ENCODE peak calls at places on chromosomes 4 and X, in ten cellular contexts. One of them, this sample, is unnamed.

GRCh38 chr4:185755451-185755850 is 56.5 kb downstream of the SORBS2 start:
- DNase-seq in progenitor cell of endocrine pancreas: no peak
- DNase-seq in B cell: no peak
- DNase-seq in GM12865: no peak
- DNase-seq in A549: no peak
- DNase-seq in right lobe of liver: no peak
- DNase-seq in GM06990: no peak
- DNase-seq in tibial nerve: no peak
- DNase-seq in GM10248: no peak
- DNase-seq in prostate gland: no peak
- DNase-seq in this sample: no peak

GRCh38 chrX:128714425-128714824 is 662.2 kb upstream of the ACTRT1 start:
- DNase-seq in prostate gland: no peak
- DNase-seq in GM06990: no peak
- DNase-seq in B cell: no peak
- DNase-seq in right lobe of liver: peak
- DNase-seq in tibial nerve: no peak
- DNase-seq in GM12865: no peak
- DNase-seq in progenitor cell of endocrine pancreas: no peak
- DNase-seq in A549: no peak
- DNase-seq in GM10248: no peak
- DNase-seq in this sample: no peak

GRCh38 chrX:39730671-39731389 is 366.9 kb downstream of the BCOR start:
- DNase-seq in GM12865: peak
- DNase-seq in A549: peak
- DNase-seq in GM10248: peak
- DNase-seq in right lobe of liver: peak
- DNase-seq in progenitor cell of endocrine pancreas: no peak
- DNase-seq in tibial nerve: peak
- DNase-seq in GM06990: peak
- DNase-seq in B cell: peak
- DNase-seq in prostate gland: peak
- DNase-seq in this sample: peak

GRCh38 chr4:186192068-186192751 is 843 bp downstream of the CYP4V2 start:
- DNase-seq in prostate gland: peak
- DNase-seq in GM06990: no peak
- DNase-seq in GM12865: peak
- DNase-seq in tibial nerve: no peak
- DNase-seq in GM10248: no peak
- DNase-seq in B cell: no peak
- DNase-seq in A549: no peak
- DNase-seq in right lobe of liver: peak
- DNase-seq in progenitor cell of endocrine pancreas: no peak
- DNase-seq in this sample: peak

GRCh38 chrX:155406429-155406828 is 24.5 kb downstream of the F8A2 start:
- DNase-seq in A549: no peak
- DNase-seq in right lobe of liver: no peak
- DNase-seq in B cell: no peak
- DNase-seq in tibial nerve: no peak
- DNase-seq in GM10248: no peak
- DNase-seq in progenitor cell of endocrine pancreas: no peak
- DNase-seq in GM12865: no peak
- DNase-seq in GM06990: no peak
- DNase-seq in prostate gland: no peak
- DNase-seq in this sample: no peak

GRCh38 chrX:119067023-119067739 is 5.6 kb upstream of the CT47C1 start:
- DNase-seq in prostate gland: peak
- DNase-seq in GM12865: peak
- DNase-seq in progenitor cell of endocrine pancreas: peak
- DNase-seq in GM06990: no peak
- DNase-seq in GM10248: peak
- DNase-seq in B cell: peak
- DNase-seq in tibial nerve: peak
- DNase-seq in right lobe of liver: no peak
- DNase-seq in A549: peak
- DNase-seq in this sample: no peak

GRCh38 chr4:156195914-156196313 is 242.2 kb upstream of the CTSO start:
- DNase-seq in GM10248: peak
- DNase-seq in B cell: no peak
- DNase-seq in A549: no peak
- DNase-seq in GM12865: peak
- DNase-seq in right lobe of liver: no peak
- DNase-seq in prostate gland: no peak
- DNase-seq in GM06990: peak
- DNase-seq in progenitor cell of endocrine pancreas: no peak
- DNase-seq in tibial nerve: no peak
- DNase-seq in this sample: no peak

GRCh38 chr4:577499-578450 is 1.7 kb upstream of the TMEM271 start:
- DNase-seq in GM06990: no peak
- DNase-seq in prostate gland: no peak
- DNase-seq in right lobe of liver: no peak
- DNase-seq in A549: no peak
- DNase-seq in GM10248: no peak
- DNase-seq in B cell: no peak
- DNase-seq in GM12865: no peak
- DNase-seq in tibial nerve: no peak
- DNase-seq in progenitor cell of endocrine pancreas: no peak
- DNase-seq in this sample: no peak

GRCh38 chr4:88697588-88698329 is at the start of gene NAP1L5:
- DNase-seq in B cell: peak
- DNase-seq in prostate gland: peak
- DNase-seq in progenitor cell of endocrine pancreas: peak
- DNase-seq in GM06990: peak
- DNase-seq in GM12865: peak
- DNase-seq in A549: peak
- DNase-seq in tibial nerve: peak
- DNase-seq in GM10248: peak
- DNase-seq in right lobe of liver: peak
- DNase-seq in this sample: no peak

GRCh38 chr4:3070709-3071500 is 3.4 kb downstream of the HTT-AS start:
- DNase-seq in prostate gland: no peak
- DNase-seq in GM12865: no peak
- DNase-seq in right lobe of liver: no peak
- DNase-seq in A549: no peak
- DNase-seq in GM06990: no peak
- DNase-seq in B cell: no peak
- DNase-seq in tibial nerve: no peak
- DNase-seq in progenitor cell of endocrine pancreas: no peak
- DNase-seq in GM10248: no peak
- DNase-seq in this sample: no peak

GRCh38 chr4:184382189-184382846 is 92.0 kb downstream of the IRF2 start:
- DNase-seq in tibial nerve: no peak
- DNase-seq in GM12865: peak
- DNase-seq in progenitor cell of endocrine pancreas: no peak
- DNase-seq in right lobe of liver: no peak
- DNase-seq in B cell: peak
- DNase-seq in prostate gland: no peak
- DNase-seq in GM06990: no peak
- DNase-seq in A549: no peak
- DNase-seq in GM10248: peak
- DNase-seq in this sample: no peak

GRCh38 chr4:5751073-5751917 is 40.3 kb downstream of the EVC start:
- DNase-seq in right lobe of liver: no peak
- DNase-seq in GM10248: no peak
- DNase-seq in B cell: no peak
- DNase-seq in GM06990: no peak
- DNase-seq in A549: no peak
- DNase-seq in progenitor cell of endocrine pancreas: no peak
- DNase-seq in GM12865: no peak
- DNase-seq in tibial nerve: no peak
- DNase-seq in prostate gland: no peak
- DNase-seq in this sample: no peak

GRCh38 chrX:110944793-110945466 is 149.3 kb upstream of the CHRDL1 start:
- DNase-seq in prostate gland: peak
- DNase-seq in GM12865: no peak
- DNase-seq in right lobe of liver: no peak
- DNase-seq in GM10248: no peak
- DNase-seq in A549: no peak
- DNase-seq in tibial nerve: no peak
- DNase-seq in B cell: no peak
- DNase-seq in GM06990: no peak
- DNase-seq in progenitor cell of endocrine pancreas: peak
- DNase-seq in this sample: no peak

GRCh38 chr4:40749717-40750460 is at the start of gene NSUN7:
- DNase-seq in progenitor cell of endocrine pancreas: peak
- DNase-seq in B cell: peak
- DNase-seq in right lobe of liver: peak
- DNase-seq in tibial nerve: no peak
- DNase-seq in A549: peak
- DNase-seq in GM12865: peak
- DNase-seq in GM10248: peak
- DNase-seq in prostate gland: peak
- DNase-seq in GM06990: peak
- DNase-seq in this sample: no peak

GRCh38 chr4:93368968-93369367 is 459.6 kb upstream of the ATOH1 start:
- DNase-seq in progenitor cell of endocrine pancreas: no peak
- DNase-seq in right lobe of liver: no peak
- DNase-seq in GM12865: no peak
- DNase-seq in prostate gland: no peak
- DNase-seq in B cell: no peak
- DNase-seq in A549: no peak
- DNase-seq in tibial nerve: no peak
- DNase-seq in GM10248: no peak
- DNase-seq in GM06990: no peak
- DNase-seq in this sample: no peak

GRCh38 chr4:168993724-168994510 is 16.1 kb downstream of the CBR4 start:
- DNase-seq in GM10248: no peak
- DNase-seq in GM06990: no peak
- DNase-seq in A549: no peak
- DNase-seq in B cell: no peak
- DNase-seq in tibial nerve: no peak
- DNase-seq in GM12865: no peak
- DNase-seq in right lobe of liver: no peak
- DNase-seq in prostate gland: no peak
- DNase-seq in progenitor cell of endocrine pancreas: no peak
- DNase-seq in this sample: no peak

DNA sequence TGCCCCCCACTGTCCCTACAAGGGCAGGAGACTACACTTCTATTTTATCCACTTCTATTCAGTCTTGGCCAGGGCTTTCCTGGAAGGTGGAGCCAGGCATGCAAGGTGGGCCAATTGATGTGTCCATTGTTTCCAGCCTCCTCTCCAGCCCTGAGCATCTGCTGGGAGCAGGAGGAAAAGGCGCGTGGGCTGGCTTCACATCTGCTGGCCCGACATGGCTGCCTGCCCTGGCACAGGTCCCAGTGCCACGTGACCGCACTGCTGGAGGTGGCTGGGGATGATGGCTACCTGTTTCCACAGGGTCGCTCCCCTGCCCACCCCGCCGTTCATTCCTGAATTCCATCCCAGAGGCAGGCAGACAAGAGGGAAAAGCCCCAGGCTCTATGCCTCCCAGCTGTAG is 247.7 kb downstream of the AFAP1 start:
- DNase-seq in GM10248: no peak
- DNase-seq in progenitor cell of endocrine pancreas: no peak
- DNase-seq in A549: no peak
- DNase-seq in tibial nerve: no peak
- DNase-seq in GM12865: no peak
- DNase-seq in right lobe of liver: peak
- DNase-seq in prostate gland: no peak
- DNase-seq in GM06990: no peak
- DNase-seq in B cell: no peak
- DNase-seq in this sample: no peak
- TF ChIP-seq CTCF in GM10248: no peak
- TF ChIP-seq CTCF in progenitor cell of endocrine pancreas: no peak
- TF ChIP-seq CTCF in A549: no peak
- TF ChIP-seq CTCF in tibial nerve: no peak
- TF ChIP-seq CTCF in GM12865: no peak
- TF ChIP-seq CTCF in right lobe of liver: no peak
- TF ChIP-seq CTCF in prostate gland: no peak
- TF ChIP-seq CTCF in GM06990: no peak
- TF ChIP-seq CTCF in B cell: no peak
- TF ChIP-seq CTCF in this sample: no peak

GRCh38 chr4:148998719-148999118 is 556.5 kb upstream of the NR3C2 start:
- DNase-seq in GM10248: no peak
- DNase-seq in progenitor cell of endocrine pancreas: no peak
- DNase-seq in B cell: no peak
- DNase-seq in right lobe of liver: no peak
- DNase-seq in A549: peak
- DNase-seq in tibial nerve: no peak
- DNase-seq in GM06990: no peak
- DNase-seq in GM12865: peak
- DNase-seq in prostate gland: no peak
- DNase-seq in this sample: no peak
- TF ChIP-seq CTCF in GM10248: no peak
- TF ChIP-seq CTCF in progenitor cell of endocrine pancreas: peak
- TF ChIP-seq CTCF in B cell: no peak
- TF ChIP-seq CTCF in right lobe of liver: peak
- TF ChIP-seq CTCF in A549: no peak
- TF ChIP-seq CTCF in tibial nerve: no peak
- TF ChIP-seq CTCF in GM06990: peak
- TF ChIP-seq CTCF in GM12865: peak
- TF ChIP-seq CTCF in prostate gland: no peak
- TF ChIP-seq CTCF in this sample: no peak

DNA sequence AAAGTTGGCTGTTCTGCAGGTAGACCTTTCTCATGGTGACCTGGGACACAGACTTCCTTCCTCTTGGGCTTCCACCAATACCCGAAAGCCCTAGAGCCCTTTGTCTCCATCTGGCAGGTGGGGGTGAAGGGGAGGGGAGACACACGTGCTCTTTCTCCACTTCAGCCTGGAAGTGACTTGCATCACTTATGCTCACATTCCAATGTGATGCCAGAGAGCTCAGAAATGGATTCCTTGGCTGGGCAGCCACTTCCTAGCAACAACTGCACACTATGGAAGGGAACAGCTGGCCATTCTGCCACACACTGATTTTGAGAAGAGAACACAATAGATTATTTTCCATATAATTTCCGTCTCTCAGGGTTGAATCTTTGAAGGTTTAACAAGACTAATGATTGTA is 36.3 kb downstream of the C4orf51 start:
- DNase-seq in right lobe of liver: no peak
- DNase-seq in B cell: no peak
- DNase-seq in progenitor cell of endocrine pancreas: no peak
- DNase-seq in prostate gland: no peak
- DNase-seq in A549: no peak
- DNase-seq in tibial nerve: no peak
- DNase-seq in GM06990: no peak
- DNase-seq in GM10248: no peak
- DNase-seq in GM12865: no peak
- DNase-seq in this sample: no peak
- TF ChIP-seq CTCF in right lobe of liver: no peak
- TF ChIP-seq CTCF in B cell: no peak
- TF ChIP-seq CTCF in progenitor cell of endocrine pancreas: no peak
- TF ChIP-seq CTCF in prostate gland: no peak
- TF ChIP-seq CTCF in A549: no peak
- TF ChIP-seq CTCF in tibial nerve: no peak
- TF ChIP-seq CTCF in GM06990: no peak
- TF ChIP-seq CTCF in GM10248: no peak
- TF ChIP-seq CTCF in GM12865: no peak
- TF ChIP-seq CTCF in this sample: no peak

DNA sequence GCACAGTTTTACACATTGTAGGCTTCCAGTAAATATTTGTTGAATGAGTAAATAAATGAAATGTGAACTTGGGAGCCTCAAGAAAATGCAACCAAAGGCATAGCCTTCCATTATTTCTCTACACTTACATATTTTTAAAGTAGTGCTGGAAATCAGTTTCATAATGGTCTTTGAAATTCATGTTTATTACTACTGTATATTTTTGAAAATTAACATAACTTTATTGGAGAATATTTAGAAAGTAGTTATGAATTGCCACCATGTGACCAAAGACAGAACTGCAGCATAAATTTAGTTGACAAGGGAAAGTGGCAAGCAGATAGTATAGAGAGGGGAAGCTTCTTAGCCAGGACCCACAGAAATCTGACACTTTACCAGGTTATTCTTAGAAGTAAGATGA is 6.4 kb downstream of the TCEAL8 start:
- DNase-seq in B cell: peak
- DNase-seq in GM12865: peak
- DNase-seq in prostate gland: peak
- DNase-seq in GM10248: peak
- DNase-seq in GM06990: no peak
- DNase-seq in A549: peak
- DNase-seq in progenitor cell of endocrine pancreas: no peak
- DNase-seq in right lobe of liver: no peak
- DNase-seq in tibial nerve: no peak
- DNase-seq in this sample: no peak
- TF ChIP-seq CTCF in B cell: peak
- TF ChIP-seq CTCF in GM12865: peak
- TF ChIP-seq CTCF in prostate gland: peak
- TF ChIP-seq CTCF in GM10248: peak
- TF ChIP-seq CTCF in GM06990: peak
- TF ChIP-seq CTCF in A549: no peak
- TF ChIP-seq CTCF in progenitor cell of endocrine pancreas: peak
- TF ChIP-seq CTCF in right lobe of liver: peak
- TF ChIP-seq CTCF in tibial nerve: peak
- TF ChIP-seq CTCF in this sample: no peak